ENCODE peak calls at places on chromosomes 4 and X, in seven cellular contexts. T, P, Q, S, D, G and C are unnamed samples. For H3K9me3, the result is how much of the 10 kb centered on the place peaks cover.

GRCh38 chr4:99843413-99843812 is 26.8 kb downstream of the DAPP1 start:
- DNase-seq in P (no peak), G (no peak), Q (no peak), T (no peak), D (no peak), S (no peak), C (no peak)

GRCh38 chr4:121177238-121178137 is 13.4 kb upstream of the TNIP3 start:
- DNase-seq in Q (no peak), T (no peak), G (no peak), D (no peak), P (no peak), S (no peak), C (no peak)

GRCh38 chr4:52234539-52235174 is 183.6 kb downstream of the SPATA18 start:
- DNase-seq in P (no peak), T (no peak), S (no peak), G (peak), Q (no peak), D (no peak), C (no peak)

GRCh38 chrX:154307207-154307606 is 11.6 kb downstream of the TKTL1 start:
- DNase-seq in S (no peak), D (no peak), Q (no peak), T (no peak), P (no peak), G (no peak), C (no peak)

GRCh38 chrX:141760761-141761160 is 62.2 kb upstream of the SPANXD start:
- DNase-seq in G (peak), S (peak), P (no peak), T (no peak), Q (no peak), D (no peak), C (no peak)

GRCh38 chr4:48341776-48342558 is 638 bp downstream of the SLAIN2 start:
- DNase-seq in S (no peak), P (no peak), D (no peak), G (peak), Q (peak), T (no peak), C (peak)

GRCh38 chr4:15781427-15782095 is 3.4 kb downstream of the CD38 start:
- DNase-seq in T (no peak), Q (no peak), P (no peak), D (no peak), S (no peak), G (no peak), C (no peak)

GRCh38 chr4:103915224-103915869 is 195.6 kb upstream of the TACR3 start:
- DNase-seq in T (no peak), S (no peak), Q (no peak), G (no peak), P (no peak), D (no peak), C (no peak)

GRCh38 chr4:103403619-103404018 is 205.5 kb upstream of the CENPE start:
- DNase-seq in Q (no peak), P (no peak), G (no peak), S (no peak), T (no peak), D (no peak), C (no peak)

DNA sequence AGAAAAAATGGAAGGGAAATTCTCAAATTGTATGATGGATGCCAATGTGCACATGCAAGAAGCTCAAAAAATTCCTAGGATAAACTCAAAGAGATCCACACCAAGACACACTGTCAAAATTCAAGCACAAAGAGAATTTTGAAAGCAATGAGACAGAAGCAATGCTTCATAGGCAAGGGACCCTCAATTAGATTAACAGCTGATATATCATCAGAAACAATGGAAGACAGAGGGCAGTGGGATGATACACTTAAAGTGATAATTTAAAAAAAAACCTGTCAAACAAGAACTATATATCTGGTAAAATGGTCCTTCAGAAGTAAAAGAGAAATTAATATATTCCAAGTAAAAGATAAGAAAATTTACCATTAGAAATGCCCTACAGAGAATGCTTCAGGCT is 306.3 kb upstream of the PCDH7 start:
- DNase-seq in G (no peak), S (no peak), P (no peak), D (no peak), T (no peak), Q (no peak), C (no peak)
- H3K9me3 ChIP-seq in G (under half), S (under half), P (under half), D (under half), T (under half), Q (under half), C (under half)

DNA sequence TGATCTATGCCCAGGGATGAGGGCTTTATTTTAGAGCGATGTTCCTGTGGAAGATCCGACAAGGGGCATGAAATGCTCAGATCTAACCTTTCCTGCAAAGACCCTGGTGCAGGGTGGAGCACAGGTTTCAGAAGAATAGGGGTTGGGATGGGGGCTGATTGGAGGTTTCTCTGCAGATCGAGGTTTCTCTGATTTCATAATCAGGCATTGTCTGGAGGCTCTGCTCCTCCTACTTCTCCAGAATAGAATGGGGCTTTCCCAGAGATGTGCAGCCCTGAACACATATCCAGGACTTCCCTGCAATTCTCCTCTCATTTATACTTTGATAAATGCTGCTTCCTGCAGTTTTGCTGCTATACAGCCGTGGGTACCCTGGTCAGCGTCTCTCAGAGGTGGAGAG is 397.6 kb upstream of the BOD1L1 start:
- DNase-seq in Q (no peak), G (no peak), T (no peak), S (no peak), P (no peak), D (no peak), C (no peak)
- H3K9me3 ChIP-seq in Q (under half), G (under half), T (under half), S (under half), P (under half), D (under half), C (under half)

GRCh38 chr4:173520921-173521473 is 9.0 kb downstream of the HAND2 start:
- DNase-seq in S (no peak), D (no peak), Q (no peak), T (no peak), G (no peak), P (no peak), C (no peak)
- H3K9me3 ChIP-seq in S (under half), D (under half), Q (under half), T (under half), G (under half), P (under half), C (under half)

GRCh38 chrX:46506076-46506475 is 39.1 kb downstream of the ZNF674 start:
- DNase-seq in D (no peak), G (no peak), P (no peak), S (no peak), Q (no peak), T (no peak), C (no peak)

GRCh38 chrX:46500054-46500453 is 45.2 kb downstream of the ZNF674 start:
- DNase-seq in S (no peak), D (no peak), G (no peak), T (no peak), Q (no peak), P (no peak), C (no peak)

GRCh38 chrX:46502848-46503247 is 42.4 kb downstream of the ZNF674 start:
- DNase-seq in P (no peak), T (no peak), S (no peak), G (no peak), Q (no peak), D (no peak), C (no peak)
- H3K9me3 ChIP-seq in P (under half), T (under half), S (under half), G (under half), Q (under half), D (under half), C (under half)

GRCh38 chrX:148466292-148466691 is 34.1 kb upstream of the AFF2 start:
- DNase-seq in D (no peak), Q (no peak), G (no peak), T (no peak), P (no peak), S (peak), C (no peak)

DNA sequence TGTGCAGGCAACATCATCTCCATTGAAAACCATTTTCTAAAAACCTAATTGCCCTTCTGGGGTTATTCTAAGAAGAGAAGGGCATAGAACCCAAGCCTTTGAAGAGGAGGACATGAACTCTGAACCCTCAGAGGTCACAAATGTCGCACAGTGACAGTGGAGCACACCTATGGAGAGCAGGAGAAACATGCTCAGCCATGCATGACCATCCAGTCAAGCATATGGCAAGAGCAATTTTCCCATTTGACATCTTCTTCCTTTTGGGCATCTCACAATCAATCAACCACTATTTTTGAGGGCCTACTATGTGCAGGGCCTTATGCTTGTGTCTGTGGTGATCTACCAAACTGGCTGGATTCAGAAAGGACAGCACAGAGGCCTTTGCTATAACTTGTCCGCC is 30.1 kb upstream of the AFF2 start:
- DNase-seq in P (no peak), Q (no peak), S (no peak), T (no peak), G (no peak), D (no peak), C (no peak)
- H3K9me3 ChIP-seq in P (under half), Q (under half), S (under half), T (under half), G (under half), D (under half), C (under half)

DNA sequence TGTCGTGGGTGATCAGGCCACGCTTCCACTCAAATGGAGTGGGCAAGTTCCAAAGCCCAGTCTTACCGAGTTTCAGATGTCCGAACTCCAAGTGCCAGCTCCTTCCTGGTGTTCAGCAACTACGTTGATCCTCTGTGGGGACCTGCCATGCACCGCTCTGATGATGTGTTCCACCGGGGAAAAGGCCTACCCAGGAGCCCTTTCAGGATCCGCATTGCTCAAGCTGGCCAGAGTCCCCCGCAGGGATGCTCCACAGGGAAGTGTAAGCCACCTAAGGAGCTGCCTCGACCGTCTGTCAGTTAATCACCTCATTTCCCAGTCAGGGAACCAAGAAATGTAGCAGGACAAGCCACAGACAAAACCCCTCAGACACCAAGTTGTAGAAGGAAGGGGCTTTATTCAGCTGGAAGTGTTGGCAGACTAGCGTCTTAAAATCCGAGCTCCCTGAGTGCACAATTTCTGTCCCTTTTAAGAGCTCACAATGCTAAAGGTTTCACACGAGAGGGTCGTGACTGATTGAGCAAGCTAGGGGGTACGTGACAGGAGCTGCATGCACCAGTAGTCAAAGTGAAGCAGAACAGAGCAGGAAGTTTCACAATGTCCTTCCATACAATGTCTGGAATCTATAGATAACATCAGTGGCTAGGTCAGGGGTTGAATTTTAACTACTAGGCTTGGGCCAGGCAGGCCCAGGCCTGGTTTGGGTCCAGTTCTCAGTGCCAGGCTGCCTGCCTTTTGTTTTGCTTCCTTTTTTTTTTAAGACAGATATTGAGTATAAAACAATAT is 126.2 kb upstream of the ZDHHC15 start:
- DNase-seq in S (no peak), Q (no peak), P (no peak), T (no peak), D (no peak), G (no peak), C (no peak)
- H3K9me3 ChIP-seq in S (under half), Q (under half), P (under half), T (under half), D (under half), G (under half), C (under half)

DNA sequence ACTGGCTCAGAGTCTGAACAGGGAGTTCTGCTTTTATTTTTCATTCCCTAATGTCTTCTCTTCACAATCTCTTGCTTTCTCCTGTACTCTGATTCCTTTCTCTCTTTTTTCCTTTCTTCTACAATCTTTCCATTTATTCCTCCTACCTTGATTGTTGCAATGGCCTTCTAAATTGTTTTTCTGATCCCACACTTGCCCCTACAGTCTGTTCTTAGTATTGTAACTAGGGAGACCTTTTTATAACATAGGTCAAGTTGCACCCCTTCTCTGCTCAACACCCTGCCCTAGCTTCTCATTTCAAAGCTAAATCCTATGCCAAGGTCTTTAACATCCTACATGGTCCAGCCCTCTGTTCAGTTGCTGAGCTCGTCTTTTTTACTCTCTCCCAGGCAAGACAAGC is 277.9 kb downstream of the GBA3 start:
- DNase-seq in G (no peak), S (no peak), T (no peak), Q (no peak), P (no peak), D (no peak), C (no peak)
- H3K9me3 ChIP-seq in G (under half), S (under half), T (under half), Q (under half), P (under half), D (under half), C (under half)

DNA sequence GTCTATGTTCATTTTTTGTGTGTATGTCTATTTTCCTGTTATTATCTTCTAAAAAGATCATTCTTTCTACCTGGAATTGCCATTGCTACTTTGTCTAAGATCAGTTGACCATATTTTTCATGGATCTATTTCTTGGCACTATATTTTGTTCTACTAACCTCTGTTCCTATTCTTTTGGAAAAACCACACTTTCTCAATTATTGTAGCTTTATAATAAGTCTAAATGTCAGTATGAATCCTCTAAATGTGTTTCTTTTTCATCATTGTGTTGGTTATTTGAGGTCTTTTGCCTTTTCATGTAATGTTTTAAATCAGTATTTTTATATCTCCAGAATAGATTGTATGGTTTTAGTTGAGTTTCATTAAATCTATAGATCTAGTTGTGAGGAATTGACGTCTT is 798.3 kb downstream of the FAT4 start:
- DNase-seq in D (no peak), Q (no peak), S (no peak), P (no peak), T (no peak), G (no peak), C (no peak)
- H3K9me3 ChIP-seq in D (under half), Q (under half), S (under half), P (under half), T (under half), G (under half), C (under half)

GRCh38 chrX:144333429-144333828 is 449.6 kb downstream of the UBE2NL start:
- DNase-seq in P (no peak), T (no peak), S (no peak), G (no peak), D (no peak), Q (no peak), C (no peak)
- H3K9me3 ChIP-seq in P (under half), T (under half), S (under half), G (under half), D (under half), Q (under half), C (under half)